ENCODE peak calls at places on chromosome 1, in six cellular contexts. D, L, A, J, N and U are unnamed samples.

GRCh38 chr1:8293141-8293540 is 24.8 kb upstream of the SLC45A1 start:
- DNase-seq in D (no peak), L (no peak), A (no peak), J (no peak), N (no peak), U (no peak)

GRCh38 chr1:183165456-183165855 is 20.6 kb upstream of the LAMC2 start:
- DNase-seq in D (no peak), L (no peak), A (no peak), J (no peak), N (no peak), U (no peak)

GRCh38 chr1:32798191-32798590 is 19.0 kb downstream of the YARS1 start:
- DNase-seq in D (no peak), L (no peak), A (no peak), J (no peak), N (no peak), U (no peak)

GRCh38 chr1:37940299-37940947 is 6.4 kb downstream of the INPP5B start:
- DNase-seq in D (no peak), L (peak), A (no peak), J (peak), N (no peak), U (no peak)

GRCh38 chr1:192967211-192967877 is 91.8 kb downstream of the UCHL5 start:
- DNase-seq in D (no peak), L (no peak), A (no peak), J (no peak), N (no peak), U (no peak)

GRCh38 chr1:3907031-3907534 is 7.0 kb upstream of the C1orf174 start:
- DNase-seq in D (no peak), L (no peak), A (no peak), J (no peak), N (no peak), U (no peak)

GRCh38 chr1:95742591-95743089 is 508.6 kb downstream of the RWDD3 start:
- DNase-seq in D (no peak), L (no peak), A (peak), J (no peak), N (no peak), U (no peak)

GRCh38 chr1:79283451-79283850 is 276.9 kb upstream of the ADGRL4 start:
- DNase-seq in D (no peak), L (no peak), A (no peak), J (no peak), N (no peak), U (no peak)

GRCh38 chr1:20150969-20151368 is 11.8 kb downstream of the PLA2G2F start:
- DNase-seq in D (no peak), L (no peak), A (no peak), J (no peak), N (no peak), U (no peak)

GRCh38 chr1:244896550-244896949 is 32.2 kb upstream of the HNRNPU start:
- DNase-seq in D (no peak), L (no peak), A (peak), J (no peak), N (no peak), U (no peak)

GRCh38 chr1:42784946-42785693 is at the start of gene TMEM269:
- DNase-seq in D (peak), L (peak), A (peak), J (peak), N (no peak), U (no peak)

GRCh38 chr1:154840557-154841176 is 29.4 kb downstream of the KCNN3 start:
- DNase-seq in D (no peak), L (no peak), A (no peak), J (no peak), N (no peak), U (no peak)